ENCODE peak calls at places on chromosome 5, in four cellular contexts. One of them, this sample, is unnamed.

GRCh38 chr5:146091881-146092280 is 13.5 kb downstream of the PLAC8L1 start:
- DNase-seq in tibial artery: no peak
- DNase-seq in cardiac muscle cell: no peak
- DNase-seq in stomach: no peak
- DNase-seq in this sample: no peak

GRCh38 chr5:11062379-11062778 is 301.3 kb upstream of the DAP start:
- DNase-seq in tibial artery: no peak
- DNase-seq in stomach: no peak
- DNase-seq in cardiac muscle cell: no peak
- DNase-seq in this sample: no peak

GRCh38 chr5:1243487-1244152 is 18.4 kb downstream of the SLC6A18 start:
- DNase-seq in tibial artery: no peak
- DNase-seq in cardiac muscle cell: no peak
- DNase-seq in stomach: no peak
- DNase-seq in this sample: peak

GRCh38 chr5:32642276-32643002 is 57.1 kb downstream of the SUB1 start:
- DNase-seq in tibial artery: no peak
- DNase-seq in cardiac muscle cell: peak
- DNase-seq in stomach: no peak
- DNase-seq in this sample: no peak

GRCh38 chr5:180522350-180522749 is 28.2 kb downstream of the CNOT6 start:
- DNase-seq in cardiac muscle cell: peak
- DNase-seq in stomach: no peak
- DNase-seq in tibial artery: no peak
- DNase-seq in this sample: no peak

GRCh38 chr5:139678751-139679750 is 30.9 kb downstream of the CXXC5 start:
- DNase-seq in cardiac muscle cell: peak
- DNase-seq in stomach: no peak
- DNase-seq in tibial artery: no peak
- DNase-seq in this sample: no peak

GRCh38 chr5:75510836-75511434 is 494 bp downstream of the CERT1 start:
- DNase-seq in cardiac muscle cell: no peak
- DNase-seq in tibial artery: peak
- DNase-seq in stomach: no peak
- DNase-seq in this sample: peak

GRCh38 chr5:52502591-52502990 is 285.1 kb upstream of the ITGA1 start:
- DNase-seq in tibial artery: no peak
- DNase-seq in stomach: no peak
- DNase-seq in cardiac muscle cell: no peak
- DNase-seq in this sample: no peak

GRCh38 chr5:21195145-21195544 is 1207.1 kb upstream of the CDH18 start:
- DNase-seq in cardiac muscle cell: no peak
- DNase-seq in tibial artery: no peak
- DNase-seq in stomach: no peak
- DNase-seq in this sample: no peak

GRCh38 chr5:41346609-41347008 is 133.3 kb upstream of the C6 start:
- DNase-seq in cardiac muscle cell: peak
- DNase-seq in stomach: no peak
- DNase-seq in tibial artery: no peak
- DNase-seq in this sample: no peak

GRCh38 chr5:40681351-40682311 is 1.9 kb downstream of the PTGER4 start:
- DNase-seq in tibial artery: peak
- DNase-seq in stomach: peak
- DNase-seq in cardiac muscle cell: no peak
- DNase-seq in this sample: no peak

GRCh38 chr5:167244583-167244982 is 1046.9 kb upstream of the WWC1 start:
- DNase-seq in stomach: no peak
- DNase-seq in tibial artery: no peak
- DNase-seq in cardiac muscle cell: peak
- DNase-seq in this sample: no peak

GRCh38 chr5:27414099-27414498 is 375.7 kb upstream of the CDH9 start:
- DNase-seq in stomach: no peak
- DNase-seq in cardiac muscle cell: no peak
- DNase-seq in tibial artery: no peak
- DNase-seq in this sample: no peak

GRCh38 chr5:149273237-149273636 is 1.6 kb downstream of the AFAP1L1 start:
- DNase-seq in cardiac muscle cell: no peak
- DNase-seq in stomach: no peak
- DNase-seq in tibial artery: no peak
- DNase-seq in this sample: no peak

GRCh38 chr5:179906795-179907569 is 715 bp downstream of the TBC1D9B start:
- DNase-seq in tibial artery: no peak
- DNase-seq in cardiac muscle cell: peak
- DNase-seq in stomach: peak
- DNase-seq in this sample: peak

GRCh38 chr5:41869150-41869738 is 981 bp downstream of the OXCT1 start:
- DNase-seq in stomach: peak
- DNase-seq in cardiac muscle cell: peak
- DNase-seq in tibial artery: peak
- DNase-seq in this sample: peak

GRCh38 chr5:53011233-53011632 is 22.1 kb downstream of the ITGA2 start:
- DNase-seq in stomach: no peak
- DNase-seq in tibial artery: no peak
- DNase-seq in cardiac muscle cell: no peak
- DNase-seq in this sample: no peak

GRCh38 chr5:17265041-17265440 is 47.6 kb downstream of the BASP1 start:
- DNase-seq in stomach: no peak
- DNase-seq in tibial artery: no peak
- DNase-seq in cardiac muscle cell: no peak
- DNase-seq in this sample: no peak

GRCh38 chr5:8508196-8508595 is 639.2 kb downstream of the MTRR start:
- DNase-seq in cardiac muscle cell: no peak
- DNase-seq in stomach: no peak
- DNase-seq in tibial artery: no peak
- DNase-seq in this sample: no peak

GRCh38 chr5:38450627-38451371 is 105.6 kb downstream of the LIFR start:
- DNase-seq in stomach: no peak
- DNase-seq in cardiac muscle cell: no peak
- DNase-seq in tibial artery: no peak
- DNase-seq in this sample: no peak

GRCh38 chr5:38548064-38548759 is 8.2 kb downstream of the LIFR start:
- DNase-seq in stomach: no peak
- DNase-seq in tibial artery: no peak
- DNase-seq in cardiac muscle cell: no peak
- DNase-seq in this sample: no peak

GRCh38 chr5:111254613-111255012 is 30.4 kb downstream of the CAMK4 start:
- DNase-seq in stomach: no peak
- DNase-seq in cardiac muscle cell: peak
- DNase-seq in tibial artery: no peak
- DNase-seq in this sample: no peak

GRCh38 chr5:145450286-145450969 is 384.7 kb downstream of the PRELID2 start:
- DNase-seq in cardiac muscle cell: no peak
- DNase-seq in tibial artery: no peak
- DNase-seq in stomach: no peak
- DNase-seq in this sample: no peak

GRCh38 chr5:32311404-32312193 is 1.1 kb downstream of the MTMR12 start:
- DNase-seq in stomach: no peak
- DNase-seq in tibial artery: no peak
- DNase-seq in cardiac muscle cell: no peak
- DNase-seq in this sample: no peak

GRCh38 chr5:41772071-41772470 is 98.2 kb downstream of the OXCT1 start:
- DNase-seq in stomach: no peak
- DNase-seq in tibial artery: no peak
- DNase-seq in cardiac muscle cell: no peak
- DNase-seq in this sample: no peak

GRCh38 chr5:142686210-142686734 is 382 bp upstream of the FGF1 start:
- DNase-seq in cardiac muscle cell: no peak
- DNase-seq in tibial artery: peak
- DNase-seq in stomach: no peak
- DNase-seq in this sample: no peak

GRCh38 chr5:30846171-30846570 is 347.3 kb upstream of the CDH6 start:
- DNase-seq in stomach: no peak
- DNase-seq in cardiac muscle cell: no peak
- DNase-seq in tibial artery: no peak
- DNase-seq in this sample: no peak

GRCh38 chr5:80755634-80756033 is 100.9 kb upstream of the DHFR start:
- DNase-seq in stomach: no peak
- DNase-seq in cardiac muscle cell: no peak
- DNase-seq in tibial artery: no peak
- DNase-seq in this sample: no peak

GRCh38 chr5:151155777-151156731 is 1.5 kb downstream of the ANXA6 start:
- DNase-seq in cardiac muscle cell: peak
- DNase-seq in tibial artery: peak
- DNase-seq in stomach: no peak
- DNase-seq in this sample: no peak
- TF ChIP-seq CTCF in cardiac muscle cell: no peak
- TF ChIP-seq CTCF in tibial artery: no peak
- TF ChIP-seq CTCF in stomach: no peak
- TF ChIP-seq CTCF in this sample: no peak

GRCh38 chr5:76720988-76721569 is 5.2 kb downstream of the F2R start:
- DNase-seq in tibial artery: no peak
- DNase-seq in stomach: no peak
- DNase-seq in cardiac muscle cell: no peak
- DNase-seq in this sample: no peak
- H3K4me3 ChIP-seq in tibial artery: no peak
- H3K4me3 ChIP-seq in stomach: no peak
- H3K4me3 ChIP-seq in cardiac muscle cell: no peak
- H3K4me3 ChIP-seq in this sample: no peak

GRCh38 chr5:115349001-115349817 is 52.8 kb upstream of the CCDC112 start:
- DNase-seq in tibial artery: no peak
- DNase-seq in stomach: peak
- DNase-seq in cardiac muscle cell: peak
- DNase-seq in this sample: peak
- TF ChIP-seq CTCF in tibial artery: no peak
- TF ChIP-seq CTCF in stomach: no peak
- TF ChIP-seq CTCF in cardiac muscle cell: peak
- TF ChIP-seq CTCF in this sample: peak

DNA sequence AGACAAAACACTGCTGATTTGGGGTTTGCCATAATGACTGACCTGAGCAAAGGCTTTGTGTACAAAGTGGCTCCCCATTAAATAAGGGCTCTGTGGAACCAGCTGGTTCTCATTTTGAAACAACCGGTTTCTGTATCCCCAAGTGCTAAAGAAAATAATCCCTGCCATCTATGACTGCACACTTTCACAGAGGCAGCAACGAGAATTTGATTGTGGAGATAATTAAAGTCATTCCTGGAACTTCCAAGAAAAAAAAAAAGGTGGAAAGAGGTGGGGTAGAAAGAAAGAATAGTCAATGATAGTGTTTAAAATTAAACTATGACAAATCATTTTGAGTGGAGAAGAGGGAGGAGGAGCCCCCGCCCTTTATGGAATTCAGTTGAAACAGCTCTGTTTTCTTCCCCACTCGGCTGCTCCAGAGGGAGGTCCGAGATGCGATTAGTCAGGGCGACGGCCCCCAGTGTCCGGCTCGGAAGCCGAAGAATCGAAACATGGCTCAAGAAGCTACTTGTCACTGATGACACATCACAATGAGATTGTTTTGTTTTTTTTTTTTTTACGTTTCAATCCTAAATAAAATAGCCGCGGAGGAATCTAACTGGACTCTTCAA is 38.4 kb downstream of the EBF1 start:
- DNase-seq in cardiac muscle cell: peak
- DNase-seq in stomach: no peak
- DNase-seq in tibial artery: peak
- DNase-seq in this sample: no peak
- H3K4me3 ChIP-seq in cardiac muscle cell: no peak
- H3K4me3 ChIP-seq in stomach: no peak
- H3K4me3 ChIP-seq in tibial artery: peak
- H3K4me3 ChIP-seq in this sample: no peak

DNA sequence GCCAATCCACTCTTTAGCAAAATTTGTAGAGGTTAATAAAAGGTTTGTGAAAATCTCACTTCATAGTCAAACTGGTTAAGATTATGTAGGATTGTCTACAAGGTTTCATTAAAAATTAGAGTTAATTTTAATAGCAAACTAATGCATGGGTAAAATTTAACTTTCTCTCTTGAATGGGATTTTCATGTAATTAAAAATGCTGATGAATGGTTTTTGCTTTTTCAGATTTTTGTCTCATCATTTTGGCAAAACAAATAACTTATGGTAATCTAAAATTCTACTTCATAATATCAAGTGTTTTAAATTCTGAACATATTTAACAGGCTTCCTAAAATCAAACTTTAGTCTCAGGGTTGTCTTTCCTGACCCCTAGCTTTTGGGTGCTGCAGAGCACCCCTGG is 113.8 kb upstream of the FAM174A start:
- DNase-seq in tibial artery: no peak
- DNase-seq in stomach: no peak
- DNase-seq in cardiac muscle cell: no peak
- DNase-seq in this sample: no peak
- TF ChIP-seq CTCF in tibial artery: no peak
- TF ChIP-seq CTCF in stomach: no peak
- TF ChIP-seq CTCF in cardiac muscle cell: no peak
- TF ChIP-seq CTCF in this sample: no peak

GRCh38 chr5:116559239-116559638 is 15.4 kb downstream of the SEMA6A start:
- DNase-seq in tibial artery: no peak
- DNase-seq in cardiac muscle cell: no peak
- DNase-seq in stomach: no peak
- DNase-seq in this sample: no peak

GRCh38 chr5:116550082-116550481 is 24.5 kb downstream of the SEMA6A start:
- DNase-seq in stomach: no peak
- DNase-seq in cardiac muscle cell: no peak
- DNase-seq in tibial artery: no peak
- DNase-seq in this sample: no peak

GRCh38 chr5:116557669-116558271 is 16.9 kb downstream of the SEMA6A start:
- DNase-seq in stomach: no peak
- DNase-seq in tibial artery: no peak
- DNase-seq in cardiac muscle cell: peak
- DNase-seq in this sample: no peak

GRCh38 chr5:116553366-116553765 is 21.3 kb downstream of the SEMA6A start:
- DNase-seq in stomach: no peak
- DNase-seq in tibial artery: no peak
- DNase-seq in cardiac muscle cell: no peak
- DNase-seq in this sample: no peak

DNA sequence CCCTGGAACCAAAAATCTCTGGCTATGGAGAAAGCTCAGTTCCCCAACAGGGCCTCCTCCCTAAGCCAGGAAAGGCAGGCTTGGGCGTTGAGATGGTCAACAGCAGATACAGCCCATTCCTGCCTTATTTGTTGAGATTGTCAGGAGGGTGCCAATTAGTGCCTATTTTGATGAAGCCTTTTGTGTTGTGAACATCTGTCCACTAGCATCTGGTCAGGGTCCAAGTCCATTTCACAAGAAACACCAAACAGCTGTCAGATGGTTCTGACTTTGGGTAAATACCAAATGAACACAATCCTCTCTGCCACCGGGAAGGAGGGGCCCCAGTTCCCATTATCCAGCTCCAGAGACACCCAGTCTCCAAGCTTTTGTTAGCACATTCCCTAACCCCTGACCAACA is 19.9 kb downstream of the SEMA6A start:
- DNase-seq in tibial artery: no peak
- DNase-seq in cardiac muscle cell: no peak
- DNase-seq in stomach: no peak
- DNase-seq in this sample: no peak
- H3K4me3 ChIP-seq in tibial artery: no peak
- H3K4me3 ChIP-seq in cardiac muscle cell: no peak
- H3K4me3 ChIP-seq in stomach: no peak
- H3K4me3 ChIP-seq in this sample: no peak